ENCODE peak calls at places on chromosomes 12 and 14, in seven cellular contexts. T is heart right ventricle; I is left ventricle myocardium inferior; F is CD8-positive, alpha-beta memory T cell; W is right atrium auricular region; Z is psoas muscle; J is tibial artery. D is an unnamed sample.

GRCh38 chr14:93716410-93717221 is 71.7 kb downstream of the PRIMA1 start:
- DNase-seq in I (no peak), J (no peak), W (peak; percentile 43), T (no peak), Z (peak; percentile 35), F (no peak), D (no peak)

GRCh38 chr14:101477648-101478047 is 83.6 kb upstream of the DIO3 start:
- DNase-seq in Z (no peak), T (no peak), I (no peak), W (no peak), F (no peak), J (peak; percentile 44), D (no peak)

GRCh38 chr12:103687262-103687661 is 100.2 kb downstream of the STAB2 start:
- DNase-seq in F (no peak), Z (no peak), W (no peak), I (no peak), J (no peak), T (no peak), D (no peak)

GRCh38 chr14:32984531-32984930 is 45.9 kb downstream of the NPAS3 start:
- DNase-seq in T (no peak), F (no peak), W (no peak), Z (no peak), J (no peak), I (no peak), D (no peak)

GRCh38 chr14:20332386-20332945 is 613 bp downstream of the CCNB1IP1 start:
- DNase-seq in J (no peak), T (no peak), F (no peak), Z (no peak), W (no peak), I (no peak), D (no peak)

GRCh38 chr12:105433804-105434203 is 103.3 kb downstream of the C12orf75 start:
- DNase-seq in W (no peak), I (no peak), Z (no peak), F (no peak), T (no peak), J (no peak), D (no peak)

GRCh38 chr12:119069029-119069731 is 87.8 kb downstream of the SRRM4 start:
- DNase-seq in F (no peak), W (no peak), T (no peak), Z (no peak), I (no peak), J (no peak), D (no peak)

GRCh38 chr14:75018684-75019083 is 16.0 kb downstream of the EIF2B2 start:
- DNase-seq in W (no peak), Z (no peak), F (no peak), J (no peak), I (no peak), T (no peak), D (no peak)

GRCh38 chr12:124786065-124786964 is 77.3 kb downstream of the SCARB1 start:
- DNase-seq in F (no peak), T (peak; percentile 89), J (peak; percentile 89), I (peak; percentile 83), W (peak; percentile 94), Z (peak; percentile 81), D (peak; percentile 85)

GRCh38 chr12:118680361-118680963 is 300.9 kb upstream of the SRRM4 start:
- DNase-seq in Z (no peak), T (peak; percentile 50), F (no peak), W (no peak), I (peak; percentile 37), J (no peak), D (no peak)

GRCh38 chr14:74219277-74219676 is 20.0 kb upstream of the VSX2 start:
- DNase-seq in I (no peak), W (no peak), T (no peak), Z (no peak), J (no peak), F (no peak), D (no peak)

GRCh38 chr12:84601483-84601882 is 311.1 kb downstream of the SLC6A15 start:
- DNase-seq in F (no peak), W (no peak), J (no peak), I (no peak), T (no peak), Z (no peak), D (no peak)

GRCh38 chr12:66304296-66304915 is 2.1 kb downstream of the HELB start:
- DNase-seq in F (no peak), T (no peak), I (no peak), J (no peak), W (no peak), Z (no peak), D (no peak)

GRCh38 chr12:66297080-66297479 is 5.2 kb upstream of the HELB start:
- DNase-seq in T (no peak), W (no peak), J (no peak), I (no peak), F (no peak), Z (no peak), D (no peak)

GRCh38 chr12:66301944-66302826 is at the start of gene HELB:
- DNase-seq in F (peak; percentile 86), T (peak; percentile 98), I (peak; percentile 98), J (peak; percentile 98), Z (peak; percentile 99), W (peak; percentile 98), D (peak; percentile 84)

GRCh38 chr12:66297923-66298322 is 4.4 kb upstream of the HELB start:
- DNase-seq in F (no peak), J (no peak), W (no peak), I (no peak), T (no peak), Z (no peak), D (no peak)

DNA sequence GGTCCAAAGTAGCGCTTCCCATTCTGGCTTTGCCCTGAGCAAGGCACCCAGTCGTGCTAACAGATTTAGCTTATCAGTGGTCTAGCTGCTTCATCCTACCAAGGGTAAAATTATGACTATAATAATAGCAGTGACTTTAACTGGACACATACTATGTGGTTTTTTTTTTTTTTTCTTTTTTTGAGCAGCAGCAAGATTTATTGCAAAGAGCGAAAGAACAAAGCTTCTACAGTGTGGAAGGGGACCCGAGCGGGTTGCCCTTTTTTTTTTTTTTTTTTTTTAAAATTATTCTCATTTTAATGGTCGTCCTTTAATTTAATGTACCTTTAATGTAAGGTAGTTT is 505 bp downstream of the HELB start:
- DNase-seq in J (no peak), Z (no peak), T (no peak), I (no peak), F (no peak), W (no peak), D (no peak)
- H3K27ac ChIP-seq in J (peak overlapping the region; percentile 68), Z (peak overlapping the region; percentile 53), T (peak overlapping the region; percentile 87), I (peak overlapping the region; percentile 84), F (peak overlapping the region; percentile 82), W (peak overlapping the region; percentile 64), D (peak overlapping the region; percentile 71)

GRCh38 chr12:24121911-24122310 is 172.4 kb upstream of the SOX5 start:
- DNase-seq in Z (no peak), W (no peak), T (no peak), I (no peak), F (no peak), J (no peak), D (no peak)
- H3K27ac ChIP-seq in Z (no peak overlapping the region), W (no peak overlapping the region), T (no peak overlapping the region), I (no peak overlapping the region), F (no peak overlapping the region), J (no peak overlapping the region), D (no peak overlapping the region)

DNA sequence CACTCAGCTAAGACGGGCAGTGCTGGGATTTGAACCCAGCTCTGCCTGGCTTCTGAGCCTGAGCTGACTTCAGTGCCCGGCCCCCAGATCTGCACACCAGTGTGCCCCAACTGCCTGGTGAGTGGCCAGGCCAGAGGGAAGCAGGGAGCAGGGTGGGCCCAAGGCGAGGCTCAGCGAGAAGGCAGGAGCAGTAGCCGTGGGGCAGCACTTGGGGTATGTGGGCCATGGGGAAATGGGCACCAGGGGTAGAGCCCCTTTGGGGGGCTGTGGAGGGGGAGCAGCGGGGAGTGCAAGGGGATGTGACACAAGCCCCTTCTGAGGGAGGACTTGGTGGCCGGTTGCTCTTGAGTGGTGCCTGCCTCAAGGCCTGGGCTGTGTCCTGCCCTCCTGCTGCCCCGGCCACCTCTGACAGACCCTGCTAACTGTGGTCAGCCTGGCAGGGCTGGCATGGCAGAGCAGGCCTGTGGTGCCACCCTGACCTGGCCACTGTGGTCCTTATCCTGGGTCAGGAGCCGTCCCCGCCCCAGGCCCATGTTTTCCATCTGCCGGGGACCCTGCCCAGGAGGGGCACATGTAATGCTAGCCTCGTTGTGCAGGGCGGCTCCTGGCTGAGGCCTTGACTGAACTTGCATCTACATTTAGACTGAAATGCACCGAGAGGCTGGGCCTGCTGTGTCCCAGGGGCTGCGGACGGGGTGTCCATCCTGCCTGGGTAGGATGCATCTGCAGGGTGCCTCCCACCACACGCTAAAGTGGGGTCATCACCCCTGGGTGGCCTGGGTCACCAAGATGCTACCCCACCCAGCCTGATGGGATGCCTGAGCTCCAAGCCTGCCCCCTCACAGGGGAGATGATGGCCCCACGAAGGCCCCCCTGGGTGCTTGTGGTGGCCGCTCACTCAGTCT is 90.6 kb downstream of the KIF26A start:
- DNase-seq in J (no peak), I (no peak), T (no peak), F (no peak), Z (peak; percentile 39), W (no peak), D (no peak)
- H3K27ac ChIP-seq in J (no peak overlapping the region), I (no peak overlapping the region), T (no peak overlapping the region), F (no peak overlapping the region), Z (no peak overlapping the region), W (no peak overlapping the region), D (no peak overlapping the region)

GRCh38 chr14:28954025-28954424 is 187.4 kb downstream of the FOXG1 start:
- DNase-seq in J (no peak), Z (no peak), W (no peak), I (no peak), F (no peak), T (no peak), D (no peak)
- H3K27ac ChIP-seq in J (no peak overlapping the region), Z (no peak overlapping the region), W (no peak overlapping the region), I (no peak overlapping the region), F (no peak overlapping the region), T (no peak overlapping the region), D (no peak overlapping the region)

DNA sequence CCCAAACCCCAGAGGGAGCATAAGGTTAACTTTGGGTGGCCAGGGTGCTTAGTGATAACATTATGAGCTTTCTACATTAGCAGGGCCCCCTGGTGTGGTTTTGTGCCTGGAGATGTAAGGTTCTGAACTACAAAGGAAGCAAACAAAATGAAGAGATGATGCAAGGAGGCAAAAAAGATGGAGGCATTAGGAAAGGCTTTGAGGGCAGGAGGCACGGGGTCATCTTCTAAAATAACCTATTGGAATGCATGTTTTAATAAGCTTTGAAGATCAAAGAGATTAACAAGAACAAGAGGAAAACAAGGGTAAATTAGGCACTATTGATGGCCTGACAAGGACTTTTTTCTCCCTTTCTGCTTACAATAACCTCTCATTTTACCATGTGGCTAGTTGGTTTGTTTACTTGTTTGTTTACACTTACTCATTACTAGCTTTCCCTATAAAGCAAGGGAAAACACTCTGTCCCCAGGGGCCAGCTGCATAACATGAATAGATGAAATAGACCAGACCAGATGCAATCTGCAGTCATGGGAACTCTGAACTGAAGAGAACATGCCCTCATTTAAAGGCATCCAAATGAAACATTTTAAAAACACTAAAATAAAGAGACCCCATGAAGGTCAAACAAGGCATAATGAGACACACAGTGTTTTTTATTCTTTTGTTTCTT is 390.3 kb downstream of the DIO2 start:
- DNase-seq in F (no peak), I (no peak), W (no peak), T (no peak), Z (no peak), J (no peak), D (no peak)
- H3K27ac ChIP-seq in F (no peak overlapping the region), I (no peak overlapping the region), W (no peak overlapping the region), T (no peak overlapping the region), Z (no peak overlapping the region), J (no peak overlapping the region), D (peak overlapping the region; percentile 52)

D was measured in caudate nucleus.